ENCODE peak calls at places on chromosomes 7 and 10, in ten cellular contexts. X is AG04450; E is SJSA1; A is iPS DF 6.9; B is CD8-positive, alpha-beta memory T cell; H is IMR-90; F is DND-41; R is pancreas; M is aorta; W is GM23248. S is an unnamed sample.

GRCh38 chr7:55241958-55242357 is 123.2 kb upstream of the LANCL2 start:
- DNase-seq in B (no peak), E (no peak), X (no peak), R (no peak), W (no peak), M (no peak), H (no peak), F (no peak), A (no peak), S (no peak)

GRCh38 chr7:69823151-69823744 is 225.0 kb downstream of the AUTS2 start:
- DNase-seq in M (no peak), A (no peak), F (no peak), W (no peak), X (no peak), R (no peak), B (no peak), H (no peak), E (no peak), S (no peak)

GRCh38 chr10:17835688-17836087 is 26.5 kb downstream of the MRC1 start:
- DNase-seq in M (no peak), B (no peak), E (peak; percentile 92), F (no peak), W (peak; percentile 95), H (peak; percentile 91), X (peak; percentile 58), A (no peak), R (no peak), S (peak; percentile 41)

GRCh38 chr10:4213441-4213840 is 428.4 kb upstream of the KLF6 start:
- DNase-seq in W (peak; percentile 50), R (no peak), H (peak; percentile 28), A (no peak), X (no peak), F (no peak), B (no peak), E (no peak), M (no peak), S (no peak)

GRCh38 chr7:112023282-112023681 is 182.9 kb downstream of the DOCK4 start:
- DNase-seq in X (no peak), H (no peak), W (no peak), R (no peak), F (no peak), E (no peak), A (no peak), M (no peak), B (no peak), S (no peak)

GRCh38 chr10:31707578-31708411 is 220.8 kb downstream of the ARHGAP12 start:
- DNase-seq in M (peak; percentile 88), E (peak; percentile 70), H (peak; percentile 77), R (no peak), F (peak; percentile 64), A (no peak), B (no peak), W (peak; percentile 86), X (peak; percentile 13), S (no peak)

GRCh38 chr10:70785190-70785589 is at the start of gene TBATA:
- DNase-seq in M (no peak), W (no peak), A (no peak), F (peak; percentile 60), H (no peak), X (no peak), R (no peak), E (no peak), B (no peak), S (no peak)

GRCh38 chr7:92625617-92626016 is 35.4 kb upstream of the FAM133B start:
- DNase-seq in F (no peak), B (no peak), E (no peak), R (no peak), X (no peak), A (no peak), M (no peak), H (peak; percentile 33), W (peak; percentile 41), S (no peak)

GRCh38 chr10:107542607-107543006 is 378.1 kb upstream of the SORCS1 start:
- DNase-seq in E (no peak), X (no peak), W (no peak), A (no peak), F (no peak), B (no peak), R (no peak), H (no peak), M (no peak), S (no peak)

GRCh38 chr10:110840923-110841428 is 30.8 kb upstream of the PDCD4 start:
- DNase-seq in W (no peak), R (no peak), X (no peak), F (no peak), A (no peak), H (no peak), E (no peak), B (no peak), M (no peak), S (no peak)
- H3K4me3 ChIP-seq in W (no peak overlapping the region), R (no peak overlapping the region), X (no peak overlapping the region), F (no peak overlapping the region), A (no peak overlapping the region), H (no peak overlapping the region), E (no peak overlapping the region), B (no peak overlapping the region), M (no peak overlapping the region), S (no peak overlapping the region)

GRCh38 chr7:157014635-157015555 is 4.4 kb upstream of the MNX1 start:
- DNase-seq in B (no peak), W (no peak), H (no peak), A (no peak), F (no peak), R (no peak), M (no peak), E (no peak), X (no peak), S (no peak)

GRCh38 chr7:157016352-157017041 is 6.0 kb upstream of the MNX1 start:
- DNase-seq in R (no peak), H (no peak), E (no peak), A (no peak), W (no peak), B (no peak), X (no peak), M (no peak), F (peak; percentile 31), S (no peak)

GRCh38 chr7:157017149-157017548 is 6.7 kb upstream of the MNX1 start:
- DNase-seq in M (no peak), B (no peak), W (no peak), A (no peak), F (no peak), R (no peak), E (no peak), X (no peak), H (no peak), S (no peak)

GRCh38 chr7:157017639-157018327 is 7.3 kb upstream of the MNX1 start:
- DNase-seq in M (no peak), W (no peak), H (no peak), R (no peak), A (no peak), X (no peak), B (no peak), E (no peak), F (no peak), S (no peak)

DNA sequence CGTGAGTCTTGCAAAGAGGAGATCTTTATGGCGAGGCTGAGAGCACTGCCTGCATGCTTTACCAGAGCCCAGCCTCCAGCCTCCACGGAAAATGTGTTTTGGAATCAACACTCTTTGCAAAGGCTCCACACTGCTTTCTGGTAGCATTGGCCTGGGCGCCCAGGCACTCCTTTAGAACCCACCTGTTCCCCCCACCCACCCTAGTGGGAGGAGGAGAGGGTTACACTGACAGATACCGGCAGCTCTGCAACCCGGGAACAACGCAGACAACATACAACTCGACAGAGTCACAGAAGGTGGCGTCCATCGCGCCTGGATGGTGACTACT is 5.5 kb upstream of the MNX1 start:
- DNase-seq in R (no peak), B (no peak), X (no peak), W (no peak), E (no peak), A (no peak), F (no peak), H (no peak), M (no peak), S (no peak)
- H3K4me3 ChIP-seq in R (no peak overlapping the region), B (no peak overlapping the region), X (no peak overlapping the region), W (no peak overlapping the region), E (no peak overlapping the region), A (no peak overlapping the region), F (no peak overlapping the region), H (no peak overlapping the region), M (no peak overlapping the region), S (no peak overlapping the region)

GRCh38 chr10:98115388-98115787 is 19.1 kb upstream of the R3HCC1L start:
- DNase-seq in E (no peak), H (no peak), X (no peak), F (no peak), W (no peak), M (no peak), R (no peak), A (no peak), B (no peak), S (no peak)

DNA sequence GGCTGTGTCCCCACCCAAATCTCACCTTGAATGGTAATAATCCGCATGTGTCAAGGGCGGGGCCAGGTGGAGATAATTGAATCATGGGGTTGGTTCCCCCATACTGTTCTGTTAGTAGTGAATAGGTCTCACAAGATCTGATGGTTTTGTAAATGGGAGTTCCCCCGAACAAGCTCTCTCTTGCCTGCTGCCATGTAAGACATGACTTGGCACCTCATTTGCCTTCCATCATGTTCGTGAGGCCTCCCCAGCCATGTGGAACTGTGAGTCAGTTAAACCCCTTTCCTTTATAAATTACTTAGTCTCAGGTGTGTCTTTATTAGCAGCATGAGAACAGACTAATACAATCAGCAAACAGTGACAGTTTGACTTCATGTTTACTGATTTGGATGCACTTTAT is 14.6 kb upstream of the R3HCC1L start:
- DNase-seq in R (no peak), E (no peak), W (no peak), X (no peak), F (no peak), A (no peak), H (no peak), M (no peak), B (no peak), S (no peak)
- H3K4me3 ChIP-seq in R (no peak overlapping the region), E (no peak overlapping the region), W (no peak overlapping the region), X (no peak overlapping the region), F (no peak overlapping the region), A (no peak overlapping the region), H (no peak overlapping the region), M (no peak overlapping the region), B (no peak overlapping the region), S (no peak overlapping the region)

GRCh38 chr10:116668018-116668417 is 47.3 kb downstream of the PNLIPRP2 start:
- DNase-seq in E (no peak), H (no peak), M (no peak), F (no peak), W (no peak), A (no peak), B (no peak), X (no peak), R (no peak), S (no peak)

GRCh38 chr10:116663342-116663741 is 42.6 kb downstream of the PNLIPRP2 start:
- DNase-seq in X (no peak), M (no peak), W (no peak), B (no peak), A (no peak), H (no peak), F (no peak), E (no peak), R (no peak), S (no peak)

GRCh38 chr10:116667484-116667883 is 46.7 kb downstream of the PNLIPRP2 start:
- DNase-seq in H (no peak), X (no peak), M (no peak), E (no peak), W (no peak), A (no peak), F (no peak), B (no peak), R (no peak), S (no peak)

GRCh38 chr10:116664631-116665030 is 43.9 kb downstream of the PNLIPRP2 start:
- DNase-seq in B (no peak), H (no peak), W (no peak), E (no peak), R (no peak), F (no peak), X (no peak), A (no peak), M (no peak), S (no peak)

GRCh38 chr10:116665541-116666125 is 44.9 kb downstream of the PNLIPRP2 start:
- DNase-seq in H (peak; percentile 5), E (no peak), A (no peak), M (no peak), B (no peak), X (no peak), R (no peak), W (peak; percentile 59), F (no peak), S (peak; percentile 33)
- H3K4me3 ChIP-seq in H (no peak overlapping the region), E (no peak overlapping the region), A (no peak overlapping the region), M (no peak overlapping the region), B (no peak overlapping the region), X (peak overlapping the region; percentile 31), R (no peak overlapping the region), W (peak overlapping the region; percentile 38), F (no peak overlapping the region), S (no peak overlapping the region)